ENCODE peak calls at places on chromosome 16, in ten cellular contexts. One of them, this sample, is unnamed. For H3K27me3, the result is how much of the 10 kb centered on the place peaks cover.

GRCh38 chr16:89149386-89149785 is 22.2 kb upstream of the CDH15 start:
- DNase-seq in GM23338: peak
- DNase-seq in tibial artery: no peak
- DNase-seq in tibial nerve: no peak
- DNase-seq in cardiac muscle cell: no peak
- DNase-seq in mammary epithelial cell: no peak
- DNase-seq in upper lobe of right lung: peak
- DNase-seq in esophagus muscularis mucosa: no peak
- DNase-seq in stomach: no peak
- DNase-seq in fibroblast of lung: no peak
- DNase-seq in this sample: no peak

GRCh38 chr16:23877107-23878070 is 41.6 kb downstream of the PRKCB start:
- DNase-seq in tibial artery: no peak
- DNase-seq in esophagus muscularis mucosa: no peak
- DNase-seq in stomach: no peak
- DNase-seq in GM23338: no peak
- DNase-seq in cardiac muscle cell: no peak
- DNase-seq in upper lobe of right lung: no peak
- DNase-seq in mammary epithelial cell: no peak
- DNase-seq in tibial nerve: no peak
- DNase-seq in fibroblast of lung: no peak
- DNase-seq in this sample: no peak

GRCh38 chr16:14109077-14109775 is 38.1 kb downstream of the MRTFB start:
- DNase-seq in mammary epithelial cell: no peak
- DNase-seq in upper lobe of right lung: no peak
- DNase-seq in stomach: no peak
- DNase-seq in fibroblast of lung: no peak
- DNase-seq in tibial nerve: no peak
- DNase-seq in tibial artery: no peak
- DNase-seq in GM23338: no peak
- DNase-seq in esophagus muscularis mucosa: no peak
- DNase-seq in cardiac muscle cell: no peak
- DNase-seq in this sample: no peak

GRCh38 chr16:24255446-24256352 is at the start of gene CACNG3:
- DNase-seq in upper lobe of right lung: peak
- DNase-seq in mammary epithelial cell: peak
- DNase-seq in cardiac muscle cell: peak
- DNase-seq in stomach: no peak
- DNase-seq in GM23338: peak
- DNase-seq in tibial artery: no peak
- DNase-seq in esophagus muscularis mucosa: no peak
- DNase-seq in fibroblast of lung: peak
- DNase-seq in tibial nerve: no peak
- DNase-seq in this sample: peak

GRCh38 chr16:2273931-2274330 is 6.0 kb upstream of the RNPS1 start:
- DNase-seq in tibial artery: no peak
- DNase-seq in upper lobe of right lung: no peak
- DNase-seq in fibroblast of lung: no peak
- DNase-seq in stomach: no peak
- DNase-seq in tibial nerve: no peak
- DNase-seq in mammary epithelial cell: no peak
- DNase-seq in GM23338: no peak
- DNase-seq in cardiac muscle cell: no peak
- DNase-seq in esophagus muscularis mucosa: no peak
- DNase-seq in this sample: no peak

GRCh38 chr16:79642652-79643051 is 42.1 kb upstream of the MAF start:
- DNase-seq in esophagus muscularis mucosa: no peak
- DNase-seq in fibroblast of lung: no peak
- DNase-seq in stomach: no peak
- DNase-seq in upper lobe of right lung: no peak
- DNase-seq in mammary epithelial cell: no peak
- DNase-seq in tibial nerve: no peak
- DNase-seq in GM23338: no peak
- DNase-seq in tibial artery: no peak
- DNase-seq in cardiac muscle cell: no peak
- DNase-seq in this sample: no peak

GRCh38 chr16:46747777-46748651 is at the start of gene MYLK3:
- DNase-seq in cardiac muscle cell: peak
- DNase-seq in fibroblast of lung: no peak
- DNase-seq in upper lobe of right lung: peak
- DNase-seq in stomach: no peak
- DNase-seq in tibial nerve: no peak
- DNase-seq in GM23338: peak
- DNase-seq in tibial artery: peak
- DNase-seq in mammary epithelial cell: no peak
- DNase-seq in esophagus muscularis mucosa: no peak
- DNase-seq in this sample: no peak

GRCh38 chr16:67087803-67088202 is 21.9 kb upstream of the PHAF1 start:
- DNase-seq in upper lobe of right lung: no peak
- DNase-seq in stomach: no peak
- DNase-seq in esophagus muscularis mucosa: no peak
- DNase-seq in GM23338: no peak
- DNase-seq in mammary epithelial cell: no peak
- DNase-seq in cardiac muscle cell: no peak
- DNase-seq in fibroblast of lung: no peak
- DNase-seq in tibial artery: no peak
- DNase-seq in tibial nerve: no peak
- DNase-seq in this sample: no peak

GRCh38 chr16:27801259-27801945 is 251.5 kb downstream of the KATNIP start:
- DNase-seq in cardiac muscle cell: no peak
- DNase-seq in fibroblast of lung: peak
- DNase-seq in tibial artery: no peak
- DNase-seq in esophagus muscularis mucosa: no peak
- DNase-seq in upper lobe of right lung: no peak
- DNase-seq in GM23338: no peak
- DNase-seq in stomach: no peak
- DNase-seq in tibial nerve: no peak
- DNase-seq in mammary epithelial cell: no peak
- DNase-seq in this sample: no peak

GRCh38 chr16:336269-336668 is 16.3 kb downstream of the AXIN1 start:
- DNase-seq in tibial artery: no peak
- DNase-seq in fibroblast of lung: no peak
- DNase-seq in cardiac muscle cell: no peak
- DNase-seq in upper lobe of right lung: no peak
- DNase-seq in tibial nerve: no peak
- DNase-seq in stomach: no peak
- DNase-seq in mammary epithelial cell: no peak
- DNase-seq in esophagus muscularis mucosa: no peak
- DNase-seq in GM23338: no peak
- DNase-seq in this sample: no peak

GRCh38 chr16:21590791-21591190 is 8.6 kb upstream of the METTL9 start:
- DNase-seq in upper lobe of right lung: no peak
- DNase-seq in tibial nerve: no peak
- DNase-seq in stomach: no peak
- DNase-seq in esophagus muscularis mucosa: no peak
- DNase-seq in tibial artery: no peak
- DNase-seq in mammary epithelial cell: no peak
- DNase-seq in GM23338: no peak
- DNase-seq in cardiac muscle cell: no peak
- DNase-seq in fibroblast of lung: no peak
- DNase-seq in this sample: peak

GRCh38 chr16:84753412-84754325 is 53.9 kb downstream of the USP10 start:
- DNase-seq in stomach: no peak
- DNase-seq in upper lobe of right lung: no peak
- DNase-seq in cardiac muscle cell: no peak
- DNase-seq in esophagus muscularis mucosa: no peak
- DNase-seq in GM23338: no peak
- DNase-seq in mammary epithelial cell: no peak
- DNase-seq in tibial artery: no peak
- DNase-seq in fibroblast of lung: no peak
- DNase-seq in tibial nerve: no peak
- DNase-seq in this sample: no peak

GRCh38 chr16:50265260-50265659 is 1.1 kb upstream of the ADCY7 start:
- DNase-seq in esophagus muscularis mucosa: no peak
- DNase-seq in fibroblast of lung: no peak
- DNase-seq in tibial artery: peak
- DNase-seq in mammary epithelial cell: no peak
- DNase-seq in cardiac muscle cell: no peak
- DNase-seq in stomach: peak
- DNase-seq in GM23338: no peak
- DNase-seq in tibial nerve: no peak
- DNase-seq in upper lobe of right lung: no peak
- DNase-seq in this sample: peak
- H3K4me3 ChIP-seq in esophagus muscularis mucosa: no peak
- H3K4me3 ChIP-seq in fibroblast of lung: no peak
- H3K4me3 ChIP-seq in tibial artery: no peak
- H3K4me3 ChIP-seq in mammary epithelial cell: no peak
- H3K4me3 ChIP-seq in cardiac muscle cell: no peak
- H3K4me3 ChIP-seq in stomach: no peak
- H3K4me3 ChIP-seq in GM23338: no peak
- H3K4me3 ChIP-seq in tibial nerve: no peak
- H3K4me3 ChIP-seq in upper lobe of right lung: no peak
- H3K4me3 ChIP-seq in this sample: no peak

DNA sequence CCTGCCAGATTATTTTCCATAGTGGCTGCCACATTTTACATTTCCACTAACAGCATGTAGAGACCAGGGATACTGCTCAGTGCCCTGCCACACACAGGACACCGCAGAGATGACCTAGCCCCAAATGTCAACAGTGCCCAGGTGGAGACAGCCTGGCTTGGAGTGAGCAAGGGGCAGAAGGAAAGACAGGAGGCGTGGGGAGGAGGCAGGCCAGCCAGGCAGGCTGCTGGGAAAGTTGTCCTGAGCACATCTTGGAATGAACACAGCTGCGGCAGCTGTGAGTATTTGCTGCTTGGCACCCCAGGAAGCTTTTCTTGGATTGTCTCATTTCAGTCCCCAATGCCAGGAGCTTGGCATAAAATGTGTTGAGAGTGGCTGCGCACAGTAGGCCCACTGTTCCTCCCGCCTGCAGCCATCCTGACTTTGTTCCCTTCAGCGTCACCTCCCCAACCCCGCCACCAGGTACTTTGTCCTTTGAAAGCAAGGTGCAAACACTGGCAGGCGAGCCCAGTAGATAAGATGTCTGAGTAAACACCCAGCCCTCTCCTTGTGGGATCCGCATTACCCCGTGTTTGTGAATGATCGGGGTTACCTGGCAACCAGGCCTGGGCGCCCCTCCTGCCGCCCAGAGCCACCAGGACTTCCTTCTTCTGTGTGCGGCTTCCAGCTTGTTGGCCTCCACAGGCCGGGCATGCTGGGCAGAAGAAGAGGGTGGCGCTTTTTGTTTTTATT is 114.0 kb downstream of the CMIP start:
- DNase-seq in upper lobe of right lung: peak
- DNase-seq in cardiac muscle cell: no peak
- DNase-seq in GM23338: peak
- DNase-seq in tibial artery: no peak
- DNase-seq in tibial nerve: no peak
- DNase-seq in esophagus muscularis mucosa: no peak
- DNase-seq in stomach: peak
- DNase-seq in fibroblast of lung: no peak
- DNase-seq in mammary epithelial cell: no peak
- DNase-seq in this sample: no peak
- TF ChIP-seq CTCF in upper lobe of right lung: no peak
- TF ChIP-seq CTCF in cardiac muscle cell: no peak
- TF ChIP-seq CTCF in GM23338: no peak
- TF ChIP-seq CTCF in tibial artery: no peak
- TF ChIP-seq CTCF in tibial nerve: no peak
- TF ChIP-seq CTCF in esophagus muscularis mucosa: no peak
- TF ChIP-seq CTCF in stomach: no peak
- TF ChIP-seq CTCF in fibroblast of lung: no peak
- TF ChIP-seq CTCF in mammary epithelial cell: no peak
- TF ChIP-seq CTCF in this sample: no peak

DNA sequence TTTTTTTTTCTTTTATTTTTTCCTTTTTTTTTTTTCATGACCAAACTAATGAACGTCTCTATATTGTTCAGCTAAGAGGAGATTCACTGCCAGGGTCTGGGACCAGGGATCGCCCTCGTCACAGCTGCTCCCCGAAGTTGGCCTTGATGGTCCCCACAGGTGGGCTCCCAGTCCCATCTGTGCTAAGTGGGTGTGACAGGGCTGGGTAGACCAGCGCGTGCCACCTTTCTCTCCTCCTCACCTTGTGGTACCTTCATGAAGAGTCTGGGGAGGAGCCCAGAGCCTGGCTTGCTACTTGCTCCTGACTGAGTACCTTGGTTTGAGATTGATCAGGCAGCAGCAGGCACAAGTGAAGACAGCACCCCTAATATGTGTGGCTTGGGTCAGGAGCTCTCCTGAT is 6.5 kb upstream of the FOXF1 start:
- DNase-seq in cardiac muscle cell: no peak
- DNase-seq in fibroblast of lung: no peak
- DNase-seq in mammary epithelial cell: no peak
- DNase-seq in upper lobe of right lung: no peak
- DNase-seq in esophagus muscularis mucosa: no peak
- DNase-seq in GM23338: no peak
- DNase-seq in tibial artery: no peak
- DNase-seq in stomach: no peak
- DNase-seq in tibial nerve: no peak
- DNase-seq in this sample: no peak
- H3K27me3 ChIP-seq in cardiac muscle cell: half or more
- H3K27me3 ChIP-seq in fibroblast of lung: under half
- H3K27me3 ChIP-seq in mammary epithelial cell: half or more
- H3K27me3 ChIP-seq in upper lobe of right lung: half or more
- H3K27me3 ChIP-seq in esophagus muscularis mucosa: under half
- H3K27me3 ChIP-seq in GM23338: half or more
- H3K27me3 ChIP-seq in tibial artery: half or more
- H3K27me3 ChIP-seq in stomach: under half
- H3K27me3 ChIP-seq in tibial nerve: under half
- H3K27me3 ChIP-seq in this sample: under half

GRCh38 chr16:3690991-3691720 is 26.2 kb downstream of the TRAP1 start:
- DNase-seq in tibial nerve: peak
- DNase-seq in upper lobe of right lung: no peak
- DNase-seq in fibroblast of lung: peak
- DNase-seq in tibial artery: no peak
- DNase-seq in stomach: no peak
- DNase-seq in esophagus muscularis mucosa: no peak
- DNase-seq in GM23338: peak
- DNase-seq in mammary epithelial cell: no peak
- DNase-seq in cardiac muscle cell: no peak
- DNase-seq in this sample: no peak
- H3K4me3 ChIP-seq in tibial nerve: peak
- H3K4me3 ChIP-seq in upper lobe of right lung: peak
- H3K4me3 ChIP-seq in fibroblast of lung: peak
- H3K4me3 ChIP-seq in tibial artery: peak
- H3K4me3 ChIP-seq in stomach: peak
- H3K4me3 ChIP-seq in esophagus muscularis mucosa: peak
- H3K4me3 ChIP-seq in GM23338: no peak
- H3K4me3 ChIP-seq in mammary epithelial cell: no peak
- H3K4me3 ChIP-seq in cardiac muscle cell: no peak
- H3K4me3 ChIP-seq in this sample: no peak

DNA sequence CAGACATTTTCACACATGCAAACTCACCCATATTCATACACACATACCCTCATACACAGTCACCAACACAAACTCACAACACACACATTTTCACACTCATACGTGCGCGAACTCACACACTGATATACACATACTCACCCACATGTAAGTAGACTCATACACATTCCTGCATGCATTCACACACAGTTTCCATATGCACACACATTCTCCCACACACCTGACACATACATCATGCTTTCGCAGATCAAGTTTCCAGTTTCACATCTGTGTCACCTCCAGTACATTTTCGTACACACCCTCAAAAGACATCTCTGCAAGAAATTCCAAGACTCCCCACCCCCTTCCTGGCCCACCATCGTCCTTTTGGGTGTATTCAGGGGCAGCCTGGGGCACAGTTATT is 35.6 kb upstream of the MMP2 start:
- DNase-seq in stomach: no peak
- DNase-seq in tibial nerve: no peak
- DNase-seq in mammary epithelial cell: no peak
- DNase-seq in tibial artery: no peak
- DNase-seq in cardiac muscle cell: no peak
- DNase-seq in GM23338: no peak
- DNase-seq in fibroblast of lung: no peak
- DNase-seq in upper lobe of right lung: no peak
- DNase-seq in esophagus muscularis mucosa: no peak
- DNase-seq in this sample: no peak
- TF ChIP-seq CTCF in stomach: no peak
- TF ChIP-seq CTCF in tibial nerve: no peak
- TF ChIP-seq CTCF in mammary epithelial cell: no peak
- TF ChIP-seq CTCF in tibial artery: no peak
- TF ChIP-seq CTCF in cardiac muscle cell: no peak
- TF ChIP-seq CTCF in GM23338: no peak
- TF ChIP-seq CTCF in fibroblast of lung: no peak
- TF ChIP-seq CTCF in upper lobe of right lung: no peak
- TF ChIP-seq CTCF in esophagus muscularis mucosa: no peak
- TF ChIP-seq CTCF in this sample: no peak

This sample was measured in GM06990.